ENCODE peak calls at places on chromosomes 16 and 17, in ten cellular contexts. J, Z, B, U, V, W, N, Y, Q and G are unnamed samples.

GRCh38 chr17:60065136-60065535 is 13.6 kb downstream of the HEATR6 start:
- DNase-seq in Z (no peak), B (peak), J (no peak), W (no peak), V (no peak), Y (no peak), N (no peak), Q (no peak), U (no peak), G (no peak)

GRCh38 chr17:40646791-40647548 is 648 bp downstream of the SMARCE1 start:
- DNase-seq in V (no peak), Q (no peak), Z (peak), J (peak), U (peak), W (peak), N (no peak), B (peak), Y (no peak), G (no peak)

GRCh38 chr16:57470683-57471082 is 8.2 kb downstream of the POLR2C start:
- DNase-seq in V (peak), Z (no peak), J (peak), Y (no peak), U (no peak), Q (peak), N (peak), B (peak), W (no peak), G (no peak)

GRCh38 chr16:3879258-3879886 is 1.1 kb downstream of the CREBBP start:
- DNase-seq in V (peak), Z (no peak), B (no peak), Q (peak), W (no peak), Y (peak), J (peak), U (peak), N (peak), G (peak)

GRCh38 chr17:47875011-47875471 is 21.0 kb upstream of the SP2 start:
- DNase-seq in Y (no peak), B (no peak), Q (peak), Z (no peak), J (no peak), N (no peak), V (no peak), U (no peak), W (no peak), G (no peak)

GRCh38 chr16:86992587-86992986 is 324.6 kb downstream of the C16orf95 start:
- DNase-seq in V (no peak), B (peak), N (no peak), Y (no peak), U (no peak), W (no peak), Z (no peak), Q (no peak), J (no peak), G (no peak)

GRCh38 chr17:27610304-27610676 is 20.7 kb upstream of the LGALS9 start:
- DNase-seq in V (no peak), Z (no peak), J (no peak), W (no peak), N (no peak), Y (no peak), U (no peak), Q (no peak), B (no peak), G (no peak)

GRCh38 chr17:40317345-40317873 is 8.4 kb downstream of the RARA start:
- DNase-seq in B (peak), N (peak), W (peak), J (peak), Z (peak), V (peak), Y (no peak), U (peak), Q (no peak), G (no peak)

GRCh38 chr17:21171309-21171922 is 42.5 kb downstream of the TMEM11 start:
- DNase-seq in Y (no peak), N (no peak), V (no peak), B (no peak), U (peak), J (no peak), Q (no peak), W (peak), Z (no peak), G (no peak)

GRCh38 chr17:80856863-80857488 is 134.7 kb upstream of the CHMP6 start:
- DNase-seq in U (no peak), N (no peak), V (no peak), Z (no peak), W (no peak), Q (no peak), J (no peak), Y (no peak), B (no peak), G (no peak)

GRCh38 chr17:10733666-10734065 is 3.8 kb upstream of the TMEM220 start:
- DNase-seq in Y (no peak), Q (no peak), J (no peak), N (no peak), Z (no peak), U (no peak), W (no peak), B (no peak), V (no peak), G (no peak)

GRCh38 chr17:34667656-34668055 is 88.3 kb downstream of the TMEM132E start:
- DNase-seq in Z (no peak), W (no peak), V (no peak), Q (no peak), N (no peak), B (no peak), U (no peak), J (no peak), Y (no peak), G (no peak)

GRCh38 chr17:561118-561517 is 153.5 kb downstream of the VPS53 start:
- DNase-seq in V (no peak), Q (no peak), N (no peak), Z (no peak), U (peak), W (no peak), Y (no peak), B (peak), J (no peak), G (no peak)

GRCh38 chr17:28610372-28610771 is 3.6 kb downstream of the RSKR start:
- DNase-seq in Z (no peak), J (no peak), V (no peak), W (no peak), Q (no peak), U (no peak), B (no peak), N (no peak), Y (no peak), G (no peak)

GRCh38 chr17:4679652-4680051 is 24.3 kb downstream of the PELP1 start:
- DNase-seq in Y (no peak), B (peak), N (peak), Q (no peak), U (no peak), W (no peak), V (no peak), Z (peak), J (no peak), G (no peak)

GRCh38 chr16:88905563-88905962 is 39.1 kb upstream of the PABPN1L start:
- DNase-seq in U (peak), N (no peak), W (peak), Z (no peak), Q (no peak), Y (no peak), V (no peak), B (no peak), J (peak), G (no peak)

GRCh38 chr17:19384723-19385391 is 2.1 kb downstream of the MFAP4 start:
- DNase-seq in Q (peak), U (no peak), V (peak), Z (no peak), W (no peak), B (peak), Y (no peak), N (no peak), J (no peak), G (no peak)

GRCh38 chr17:57911834-57912673 is 43.2 kb downstream of the CUEDC1 start:
- DNase-seq in V (peak), N (peak), Q (peak), B (peak), U (no peak), Z (peak), Y (no peak), J (no peak), W (no peak), G (no peak)

GRCh38 chr17:12900474-12900873 is 111.2 kb downstream of the ARHGAP44 start:
- DNase-seq in J (no peak), Q (peak), V (peak), N (no peak), W (no peak), Z (no peak), Y (no peak), B (no peak), U (no peak), G (no peak)

GRCh38 chr16:88528902-88529318 is 41.3 kb upstream of the ZC3H18 start:
- DNase-seq in W (no peak), Z (no peak), J (no peak), Y (no peak), Q (no peak), V (no peak), N (no peak), B (no peak), U (no peak), G (no peak)

GRCh38 chr16:12252616-12253015 is 276.1 kb downstream of the SNX29 start:
- DNase-seq in W (no peak), Z (no peak), Y (no peak), U (no peak), V (no peak), J (no peak), B (no peak), Q (no peak), N (no peak), G (no peak)

GRCh38 chr16:75385507-75386152 is 47.7 kb downstream of the CFDP1 start:
- DNase-seq in V (no peak), Z (peak), N (no peak), B (peak), W (peak), Y (no peak), J (peak), U (peak), Q (no peak), G (no peak)
- TF ChIP-seq CTCF in V (no peak), Z (peak), N (peak), B (peak), W (peak), Y (peak), J (peak), U (peak), Q (peak), G (peak)

GRCh38 chr17:51711581-51711980 is 446.9 kb downstream of the CA10 start:
- DNase-seq in Y (no peak), J (no peak), N (no peak), V (no peak), B (no peak), W (no peak), U (no peak), Q (no peak), Z (no peak), G (no peak)
- TF ChIP-seq CTCF in Y (no peak), J (no peak), N (no peak), V (no peak), B (no peak), W (no peak), U (no peak), Q (no peak), Z (peak), G (no peak)

DNA sequence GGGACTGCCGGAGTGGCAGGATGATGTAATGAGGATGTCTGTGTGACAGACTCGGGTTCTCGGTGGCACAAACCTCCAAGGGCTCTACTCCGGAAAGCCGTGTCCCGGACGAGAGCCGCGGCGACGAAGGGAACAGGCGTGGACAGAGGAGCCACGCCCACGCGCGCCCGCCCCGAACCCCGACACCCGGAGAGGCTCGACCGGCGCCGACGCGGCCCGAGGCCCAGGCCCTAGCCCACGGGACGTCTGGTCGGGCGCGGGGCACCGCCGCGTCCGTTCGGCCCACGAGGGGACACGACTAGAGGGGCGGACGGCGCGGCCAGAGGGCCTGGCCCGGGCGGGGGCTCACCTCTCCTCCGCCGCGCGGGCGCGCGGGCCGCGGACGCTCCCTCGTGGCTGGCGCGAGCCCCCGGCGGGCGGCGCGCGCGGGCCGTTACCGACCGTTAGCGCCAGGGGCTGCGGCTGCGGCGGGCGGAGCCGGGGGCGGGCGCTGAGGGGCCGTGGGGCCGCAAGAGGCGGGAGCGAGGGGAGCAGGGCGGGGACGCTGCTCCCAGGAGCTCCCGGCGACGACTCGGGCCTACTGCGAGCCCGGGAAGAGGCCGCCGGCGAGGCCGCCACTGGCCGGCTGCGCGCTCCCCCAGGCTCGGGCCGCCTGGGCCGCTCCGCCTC is 2.1 kb upstream of the IRX5 start:
- DNase-seq in B (peak), V (peak), Y (peak), Z (no peak), J (no peak), U (no peak), W (peak), Q (peak), N (peak), G (no peak)
- TF ChIP-seq CTCF in B (no peak), V (no peak), Y (no peak), Z (no peak), J (no peak), U (no peak), W (no peak), Q (no peak), N (no peak), G (no peak)

GRCh38 chr16:81142864-81143263 is 46.7 kb upstream of the GCSH start:
- DNase-seq in Q (no peak), W (no peak), Y (no peak), V (no peak), N (no peak), B (no peak), J (no peak), Z (no peak), U (no peak), G (no peak)

GRCh38 chr16:81137754-81138153 is 41.6 kb upstream of the GCSH start:
- DNase-seq in U (no peak), Z (no peak), W (no peak), B (no peak), Q (no peak), Y (no peak), V (no peak), N (no peak), J (no peak), G (no peak)

GRCh38 chr16:81137012-81137335 is 40.8 kb upstream of the GCSH start:
- DNase-seq in N (no peak), Q (no peak), B (peak), W (no peak), J (peak), V (no peak), Y (no peak), U (no peak), Z (no peak), G (no peak)

GRCh38 chr16:81143921-81144471 is 47.8 kb upstream of the GCSH start:
- DNase-seq in B (no peak), Y (no peak), U (no peak), Z (peak), N (peak), V (no peak), W (no peak), Q (no peak), J (no peak), G (no peak)

GRCh38 chr16:81140930-81141780 is 45.0 kb upstream of the GCSH start:
- DNase-seq in Y (no peak), Q (no peak), J (no peak), V (no peak), W (no peak), B (no peak), N (peak), U (no peak), Z (peak), G (no peak)
- TF ChIP-seq CTCF in Y (no peak), Q (no peak), J (peak), V (no peak), W (peak), B (no peak), N (peak), U (peak), Z (peak), G (no peak)